ENCODE peak calls at places on chromosomes 16 and 17, in five cellular contexts. W, A, U, Y and I are unnamed samples. For H3K4me1, the result is how much of the 10 kb centered on the place peaks cover.

GRCh38 chr17:71522383-71522782 is 598.4 kb upstream of the SOX9 start:
- DNase-seq in U (peak), W (no peak), A (no peak), Y (no peak), I (no peak)

GRCh38 chr17:50431219-50431618 is 5.2 kb downstream of the ACSF2 start:
- DNase-seq in W (no peak), A (no peak), U (no peak), Y (no peak), I (no peak)

GRCh38 chr17:28950017-28950751 is 1.1 kb downstream of the PHF12 start:
- DNase-seq in U (peak), W (peak), A (peak), Y (peak), I (peak)

GRCh38 chr17:28711723-28712036 is at the start of gene PROCA1:
- DNase-seq in U (no peak), A (no peak), W (no peak), Y (no peak), I (no peak)

GRCh38 chr16:21684199-21684598 is 20.4 kb downstream of the OTOA start:
- DNase-seq in Y (peak), W (no peak), A (peak), U (no peak), I (no peak)

GRCh38 chr17:54967621-54968258 is 714 bp downstream of the COX11 start:
- DNase-seq in A (peak), Y (peak), U (peak), W (no peak), I (no peak)

GRCh38 chr16:70512456-70512855 is 10.9 kb downstream of the COG4 start:
- DNase-seq in Y (no peak), W (peak), A (peak), U (peak), I (no peak)

GRCh38 chr17:74736423-74737298 is at the start of gene RAB37:
- DNase-seq in Y (peak), U (no peak), A (peak), W (peak), I (no peak)

DNA sequence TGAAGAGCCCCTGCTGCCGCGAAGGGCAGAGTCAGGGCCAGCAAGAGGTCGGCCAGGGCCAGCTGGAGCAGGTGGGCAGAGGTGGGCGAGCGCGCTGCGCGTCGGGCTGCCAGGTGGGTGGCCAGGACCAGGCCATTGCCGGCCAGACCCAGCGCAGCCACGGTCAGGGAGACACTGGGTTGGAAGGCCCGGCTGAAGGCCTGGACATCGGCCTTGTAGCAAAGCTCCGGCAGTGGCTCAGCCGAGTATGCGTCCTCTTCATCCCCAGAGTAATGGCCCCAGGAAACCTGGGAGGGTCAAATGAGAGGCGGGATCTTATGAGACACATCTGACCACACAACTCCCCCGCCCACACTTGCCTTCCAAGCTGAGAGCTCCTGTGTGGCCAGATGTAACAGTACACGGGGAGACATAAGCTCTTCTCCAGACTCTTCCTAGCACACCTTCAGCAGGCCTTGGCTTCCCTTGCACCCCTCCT is 1.3 kb downstream of the CCR10 start:
- DNase-seq in A (peak), U (peak), W (peak), Y (peak), I (no peak)
- H3K4me3 ChIP-seq in A (no peak), U (peak), W (peak), Y (no peak), I (peak)

GRCh38 chr17:1186214-1186820 is 6.5 kb upstream of the ABR start:
- DNase-seq in W (no peak), U (peak), Y (no peak), A (no peak), I (no peak)
- H3K4me1 ChIP-seq in W (under half), U (under half), Y (under half), A (under half), I (under half)

GRCh38 chr17:53191878-53192277 is 630.8 kb upstream of the KIF2B start:
- DNase-seq in A (no peak), Y (no peak), W (no peak), U (no peak), I (no peak)
- TF ChIP-seq CTCF in A (no peak), Y (no peak), W (no peak), U (no peak), I (no peak)

GRCh38 chr16:4373356-4373908 is 1.8 kb downstream of the VASN start:
- DNase-seq in Y (no peak), A (peak), U (no peak), W (no peak), I (no peak)
- H3K4me3 ChIP-seq in Y (no peak), A (peak), U (peak), W (peak), I (peak)

GRCh38 chr17:17702370-17702769 is 21.1 kb downstream of the RAI1 start:
- DNase-seq in W (no peak), A (no peak), Y (no peak), U (no peak), I (no peak)

GRCh38 chr17:17703608-17703919 is 22.3 kb downstream of the RAI1 start:
- DNase-seq in U (no peak), W (no peak), Y (no peak), A (no peak), I (no peak)

GRCh38 chr17:17702821-17703607 is 21.8 kb downstream of the RAI1 start:
- DNase-seq in Y (no peak), A (peak), W (no peak), U (no peak), I (no peak)

GRCh38 chr17:17706140-17707060 is 25.1 kb downstream of the RAI1 start:
- DNase-seq in W (no peak), A (no peak), Y (no peak), U (no peak), I (no peak)

GRCh38 chr17:17704931-17705330 is 23.7 kb downstream of the RAI1 start:
- DNase-seq in A (no peak), W (no peak), Y (no peak), U (no peak), I (no peak)
- H3K4me1 ChIP-seq in A (half or more), W (under half), Y (under half), U (under half), I (under half)

GRCh38 chr17:36149296-36149820 is 27.1 kb downstream of the TBC1D3B start:
- DNase-seq in W (peak), U (peak), A (peak), Y (no peak), I (peak)
- TF ChIP-seq CTCF in W (no peak), U (no peak), A (no peak), Y (no peak), I (no peak)